ENCODE peak calls at places on chromosome 7, in seven cellular contexts. V is H7; B is IMR-90; F is right atrium auricular region; I is astrocyte of the spinal cord; D is NT2/D1; G is CD8-positive, alpha-beta memory T cell. E is an unnamed sample.

GRCh38 chr7:83415840-83416239 is 233.1 kb downstream of the SEMA3E start:
- DNase-seq in V (no peak), B (no peak), F (no peak), G (no peak), I (no peak), D (no peak), E (no peak)

GRCh38 chr7:4830176-4830575 is 31.7 kb downstream of the PAPOLB start:
- DNase-seq in F (peak), D (peak), B (peak), V (peak), I (peak), G (peak), E (peak)

GRCh38 chr7:4268040-4268965 is 413.8 kb upstream of the FOXK1 start:
- DNase-seq in G (no peak), B (no peak), I (no peak), D (no peak), F (peak), V (peak), E (no peak)

GRCh38 chr7:6015917-6016652 is 7.0 kb downstream of the AIMP2 start:
- DNase-seq in V (no peak), F (peak), I (peak), D (no peak), G (no peak), B (peak), E (peak)

GRCh38 chr7:105756402-105756801 is 120.0 kb downstream of the ATXN7L1 start:
- DNase-seq in V (no peak), F (no peak), G (no peak), I (no peak), D (no peak), B (no peak), E (no peak)

GRCh38 chr7:132080967-132081668 is 495.2 kb downstream of the PLXNA4 start:
- DNase-seq in B (peak), D (no peak), V (no peak), I (peak), F (peak), G (no peak), E (peak)

GRCh38 chr7:50679218-50680007 is 103.3 kb downstream of the GRB10 start:
- DNase-seq in V (peak), G (no peak), B (peak), F (no peak), D (no peak), I (peak), E (no peak)

GRCh38 chr7:48643420-48644013 is 280.8 kb upstream of the CDC14C start:
- DNase-seq in I (no peak), B (no peak), V (no peak), F (no peak), G (no peak), D (no peak), E (no peak)

GRCh38 chr7:1950066-1950622 is 280.1 kb downstream of the ELFN1 start:
- DNase-seq in D (no peak), V (no peak), F (no peak), I (no peak), B (no peak), G (no peak), E (no peak)

GRCh38 chr7:147535619-147536200 is 1054.9 kb upstream of the C7orf33 start:
- DNase-seq in D (no peak), G (no peak), B (peak), V (no peak), F (no peak), I (peak), E (peak)

DNA sequence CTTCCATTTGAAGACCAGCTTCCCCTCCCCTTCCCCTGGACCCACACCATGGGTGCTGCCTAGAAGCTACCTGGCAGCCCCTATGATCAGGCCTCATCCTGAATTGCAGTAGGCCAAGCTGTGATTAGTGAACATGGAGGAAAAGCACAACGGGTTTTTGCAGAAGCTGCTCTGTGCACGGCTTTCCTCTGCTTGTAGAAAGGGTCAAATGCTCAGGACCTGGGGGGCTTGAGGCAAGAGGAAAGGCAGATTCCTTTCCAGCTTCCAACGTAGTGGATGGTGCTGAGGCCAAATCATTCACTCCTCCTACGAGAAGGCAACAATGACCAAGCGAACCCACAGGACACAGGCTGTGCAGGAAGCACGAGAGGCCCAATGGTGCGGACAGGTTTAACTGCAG is 410.3 kb upstream of the SHH start:
- DNase-seq in B (no peak), V (no peak), D (no peak), F (peak), G (no peak), I (no peak), E (no peak)
- H3K4me3 ChIP-seq in B (no peak), V (no peak), D (no peak), F (no peak), G (no peak), I (no peak), E (no peak)

GRCh38 chr7:101817930-101818698 is 688 bp downstream of the CUX1 start:
- DNase-seq in G (no peak), D (no peak), B (peak), F (no peak), I (no peak), V (no peak), E (no peak)

GRCh38 chr7:101819913-101820522 is 2.6 kb downstream of the CUX1 start:
- DNase-seq in F (no peak), I (no peak), D (no peak), G (no peak), B (no peak), V (no peak), E (no peak)

GRCh38 chr7:101817031-101817929 is at the start of gene CUX1:
- DNase-seq in D (no peak), V (peak), F (no peak), G (no peak), I (no peak), B (no peak), E (no peak)

GRCh38 chr7:101819183-101819582 is 1.8 kb downstream of the CUX1 start:
- DNase-seq in B (no peak), V (no peak), G (no peak), F (no peak), I (no peak), D (no peak), E (no peak)

DNA sequence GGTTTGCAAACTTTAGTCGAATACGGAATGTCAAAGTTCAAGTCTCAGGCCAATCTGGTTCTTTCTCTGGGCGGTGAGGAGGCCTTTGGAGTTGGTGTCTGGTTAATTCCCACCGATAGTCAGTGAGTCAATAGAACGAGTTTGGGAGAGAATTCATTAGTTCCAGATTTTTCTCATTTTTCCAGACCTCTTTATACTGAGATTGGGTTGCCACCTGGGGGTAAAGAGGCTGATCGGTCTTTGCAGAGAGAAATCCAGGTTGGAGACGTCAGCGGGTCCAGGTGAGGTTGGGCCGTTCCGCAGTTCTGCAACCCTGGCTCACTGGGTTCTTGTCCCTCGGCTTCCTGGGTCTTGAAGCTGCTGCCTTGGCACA is 1.3 kb downstream of the CUX1 start:
- DNase-seq in V (peak), G (no peak), F (no peak), I (no peak), D (no peak), B (no peak), E (no peak)
- H3K4me3 ChIP-seq in V (peak), G (no peak), F (no peak), I (no peak), D (no peak), B (no peak), E (no peak)

DNA sequence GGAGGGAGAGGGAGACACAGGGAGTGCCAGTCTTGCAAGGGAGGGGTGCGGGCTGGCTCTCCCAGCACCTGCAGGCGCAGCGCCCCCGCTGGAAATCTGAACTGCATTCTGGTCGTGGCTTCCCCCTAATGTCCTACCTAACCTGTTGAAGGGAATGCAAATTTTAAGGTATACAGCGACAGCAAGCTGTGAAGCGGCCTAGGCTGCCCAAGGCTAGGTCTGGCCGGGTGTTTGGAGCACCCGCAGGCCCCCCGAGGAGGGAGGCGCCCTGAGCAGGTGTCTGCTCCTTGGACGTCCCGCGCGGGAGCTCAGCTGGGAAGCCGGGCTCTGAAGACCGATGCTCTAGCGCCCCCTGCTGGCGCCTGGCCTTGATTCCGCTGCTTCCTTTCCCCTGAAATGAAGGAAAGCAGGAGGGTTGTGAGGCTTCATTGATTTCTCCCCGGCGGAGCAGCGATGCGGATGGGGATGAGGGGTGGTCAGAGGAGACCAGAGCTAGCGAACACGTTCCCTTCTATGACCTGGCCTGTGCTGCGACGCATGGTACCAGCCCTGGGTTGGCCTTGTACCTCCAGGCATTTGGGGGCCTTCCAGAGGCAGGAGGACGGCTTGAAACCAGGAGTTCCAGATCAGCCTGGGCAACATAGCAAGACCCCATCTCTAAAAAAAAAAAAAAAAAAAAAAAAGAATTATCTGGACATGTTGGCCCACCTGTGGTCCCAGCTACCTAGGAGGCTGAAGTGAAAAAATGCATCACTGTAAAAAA is 601.3 kb downstream of the GALNT17 start:
- DNase-seq in D (peak), B (peak), F (peak), V (peak), I (peak), G (peak), E (peak)
- H3K4me3 ChIP-seq in D (no peak), B (no peak), F (no peak), V (peak), I (no peak), G (no peak), E (no peak)

DNA sequence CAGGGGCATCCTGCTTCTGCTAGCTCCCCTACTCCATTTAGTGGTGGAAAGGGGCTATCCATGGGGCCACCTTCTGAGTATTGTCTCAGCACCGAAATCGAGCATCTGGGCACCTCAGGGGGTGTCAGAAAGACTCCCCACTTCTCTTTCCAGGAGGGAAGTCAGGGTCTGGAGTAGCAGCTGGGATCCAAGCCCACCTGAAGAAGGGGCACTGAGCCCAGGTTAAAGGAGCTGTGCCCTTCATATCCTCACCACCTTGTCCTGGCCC is 2.6 kb downstream of the FLNC start:
- DNase-seq in V (no peak), B (no peak), I (no peak), F (no peak), D (no peak), G (no peak), E (no peak)
- H3K4me3 ChIP-seq in V (peak), B (peak), I (peak), F (peak), D (peak), G (no peak), E (peak)

GRCh38 chr7:128404826-128405344 is 4.9 kb downstream of the IMPDH1 start:
- DNase-seq in D (no peak), F (no peak), V (peak), I (no peak), G (no peak), B (peak), E (no peak)

GRCh38 chr7:128405345-128406146 is 4.2 kb downstream of the IMPDH1 start:
- DNase-seq in G (peak), V (peak), F (no peak), B (peak), I (no peak), D (no peak), E (no peak)

GRCh38 chr7:128402346-128402745 is 7.4 kb downstream of the IMPDH1 start:
- DNase-seq in I (no peak), G (no peak), F (no peak), B (no peak), D (no peak), V (no peak), E (no peak)

GRCh38 chr7:128404143-128404681 is 5.6 kb downstream of the IMPDH1 start:
- DNase-seq in V (peak), F (no peak), I (no peak), B (no peak), D (no peak), G (no peak), E (no peak)

GRCh38 chr7:128403676-128404075 is 6.1 kb downstream of the IMPDH1 start:
- DNase-seq in V (no peak), B (no peak), D (no peak), G (no peak), I (no peak), F (no peak), E (no peak)
- H3K4me3 ChIP-seq in V (no peak), B (no peak), D (no peak), G (no peak), I (no peak), F (no peak), E (no peak)

DNA sequence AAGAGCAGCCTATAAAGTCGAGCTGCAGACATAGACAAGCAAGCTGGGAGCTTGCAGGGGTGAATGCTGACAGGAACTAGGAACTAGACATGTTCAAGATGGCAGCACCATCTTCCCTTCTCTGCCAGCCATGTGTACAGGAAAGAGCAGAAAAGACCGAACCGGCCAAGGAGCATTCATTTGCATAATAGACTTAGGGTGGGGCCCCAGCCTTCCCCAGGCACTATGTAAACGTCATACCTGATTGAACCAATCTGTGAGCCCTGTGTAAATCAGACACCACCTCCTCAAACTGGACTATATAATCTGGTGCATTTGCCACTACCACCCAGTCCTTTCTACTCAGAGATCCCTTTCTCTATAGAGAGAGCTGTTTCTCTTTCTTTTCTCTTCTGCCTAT is 106.9 kb upstream of the FAM3C start:
- DNase-seq in D (no peak), G (no peak), B (no peak), V (no peak), I (no peak), F (no peak), E (no peak)
- H3K4me3 ChIP-seq in D (no peak), G (no peak), B (no peak), V (no peak), I (no peak), F (no peak), E (no peak)

GRCh38 chr7:135976312-135977019 is 693 bp downstream of the MTPN start:
- DNase-seq in V (peak), D (no peak), F (no peak), I (no peak), G (peak), B (peak), E (no peak)
- H3K4me3 ChIP-seq in V (peak), D (peak), F (peak), I (peak), G (peak), B (peak), E (peak)

DNA sequence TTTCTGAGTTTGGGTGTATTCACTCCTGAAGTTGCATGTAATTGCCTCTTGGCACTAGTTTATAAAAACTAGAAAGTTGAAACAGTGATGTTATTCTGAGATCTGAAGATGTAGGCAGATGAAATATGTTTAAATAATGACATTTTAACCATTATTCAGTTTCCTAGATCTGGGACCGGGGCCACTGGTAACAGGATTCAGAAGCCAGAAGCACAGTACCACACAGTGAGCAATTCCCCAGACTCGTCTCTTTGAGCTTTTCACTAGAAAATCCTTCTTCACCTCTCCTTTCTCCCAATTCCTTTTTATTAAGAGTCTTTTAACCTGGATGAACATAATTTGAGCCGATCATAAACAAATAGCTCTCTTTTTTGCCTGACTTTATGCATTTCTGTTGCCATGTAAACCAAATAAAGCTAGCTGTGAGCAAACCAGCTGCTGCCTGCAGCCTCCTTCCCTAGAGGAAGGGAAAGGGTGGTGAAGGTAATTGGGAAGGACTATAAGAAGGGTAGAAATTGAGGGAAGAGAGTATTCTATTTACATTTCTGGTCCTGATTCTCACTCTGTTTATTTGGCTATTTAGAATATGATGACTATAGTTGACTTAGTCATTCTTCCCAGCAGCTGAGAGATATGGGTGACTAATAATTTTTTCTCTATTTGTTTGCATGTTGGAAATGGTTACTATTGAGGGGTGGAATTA is 101.7 kb upstream of the STRIP2 start:
- DNase-seq in V (no peak), F (no peak), I (peak), G (no peak), B (peak), D (no peak), E (no peak)
- H3K4me3 ChIP-seq in V (no peak), F (no peak), I (no peak), G (no peak), B (no peak), D (no peak), E (no peak)

DNA sequence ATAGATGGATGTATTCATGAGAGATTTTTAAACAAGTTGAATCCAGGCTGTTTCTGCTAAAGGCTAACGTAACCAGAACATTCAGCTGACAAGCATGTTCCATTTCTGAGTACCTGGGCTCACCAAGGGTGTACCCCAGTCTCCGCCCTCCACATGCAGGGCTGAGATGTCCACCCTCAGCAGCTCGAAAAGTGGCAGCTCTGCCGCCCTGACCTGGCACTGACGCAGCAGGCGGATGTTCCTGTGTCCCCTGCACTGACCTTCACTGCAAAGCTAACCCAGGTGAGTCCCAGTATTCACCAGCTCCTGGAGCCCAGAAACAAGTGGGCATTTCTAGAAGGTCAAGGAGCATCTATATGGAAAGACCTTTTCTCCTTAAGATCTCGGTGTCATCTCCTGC is 437.4 kb downstream of the PTPRN2 start:
- DNase-seq in F (no peak), D (no peak), I (no peak), G (no peak), V (no peak), B (no peak), E (no peak)
- H3K4me3 ChIP-seq in F (no peak), D (no peak), I (no peak), G (no peak), V (no peak), B (no peak), E (no peak)

GRCh38 chr7:117809958-117810357 is 63.3 kb downstream of the CTTNBP2 start:
- DNase-seq in G (no peak), F (no peak), I (no peak), B (peak), D (no peak), V (no peak), E (no peak)

GRCh38 chr7:117808273-117808868 is 64.9 kb downstream of the CTTNBP2 start:
- DNase-seq in F (peak), I (peak), V (no peak), G (no peak), B (no peak), D (no peak), E (no peak)

GRCh38 chr7:117807688-117808087 is 65.6 kb downstream of the CTTNBP2 start:
- DNase-seq in D (no peak), I (no peak), G (no peak), B (no peak), V (no peak), F (no peak), E (no peak)

GRCh38 chr7:117810642-117811512 is 62.4 kb downstream of the CTTNBP2 start:
- DNase-seq in V (no peak), G (no peak), F (no peak), I (peak), B (peak), D (peak), E (no peak)

DNA sequence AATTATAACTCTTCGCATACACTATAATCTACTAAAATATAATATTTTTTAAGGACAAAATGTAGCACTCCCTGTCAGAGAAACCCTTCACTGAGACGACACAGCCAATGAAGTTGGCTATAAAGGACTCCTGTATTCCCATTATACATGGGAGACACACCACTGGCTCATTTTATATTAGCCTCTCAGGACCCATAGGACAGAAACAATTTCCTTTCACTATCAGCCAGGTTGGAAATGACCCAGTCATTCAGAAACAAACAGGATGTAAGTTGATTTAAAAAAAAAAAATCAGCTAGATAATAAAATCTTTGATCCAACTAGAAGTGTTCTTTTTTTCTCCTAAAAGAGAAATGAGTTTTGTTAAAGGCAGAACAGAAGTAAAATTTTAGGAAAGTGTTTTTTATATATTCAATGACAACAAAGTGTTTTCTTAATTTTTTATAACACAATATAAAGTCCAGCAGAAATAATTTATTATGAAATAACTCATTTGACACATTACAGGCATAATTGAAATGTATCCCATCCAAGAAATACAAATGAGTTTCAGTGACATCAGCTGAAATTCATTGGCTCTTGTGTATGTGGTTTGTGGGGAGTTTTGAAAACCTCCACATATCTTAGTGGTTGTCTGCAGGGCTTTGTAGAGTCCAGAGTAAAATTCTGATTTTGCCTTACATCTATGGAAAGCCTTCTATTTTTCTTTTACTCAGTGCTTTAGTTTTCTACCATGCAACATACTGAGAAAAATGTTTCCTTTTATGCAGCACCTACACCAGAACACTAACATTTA is 64.1 kb downstream of the CTTNBP2 start:
- DNase-seq in I (peak), D (no peak), B (peak), F (no peak), V (no peak), G (no peak), E (no peak)
- H3K4me3 ChIP-seq in I (no peak), D (no peak), B (no peak), F (no peak), V (no peak), G (no peak), E (no peak)